ENCODE peak calls at places on chromosomes 13 and 19, in four cellular contexts. R is MM.1S, I is anterior cingulate cortex, V is keratinocyte. X is an unnamed sample.

GRCh38 chr19:14472202-14472961 is 2.8 kb downstream of the PTGER1 start:
- DNase-seq in R (peak; percentile 27), I (peak; percentile 61), V (no peak), X (peak; percentile 89)

GRCh38 chr13:113374511-113375175 is 10.7 kb upstream of the GRTP1 start:
- DNase-seq in R (no peak), I (no peak), V (no peak), X (no peak)

GRCh38 chr19:13118424-13119193 is 545 bp downstream of the NACC1 start:
- DNase-seq in R (peak; percentile 38), I (no peak), V (no peak), X (peak; percentile 77)

GRCh38 chr13:96431044-96431581 is 341.2 kb downstream of the HS6ST3 start:
- DNase-seq in R (no peak), I (no peak), V (no peak), X (no peak)

GRCh38 chr13:73715114-73715909 is 418.9 kb downstream of the KLF12 start:
- DNase-seq in R (peak; percentile 84), I (no peak), V (no peak), X (no peak)

GRCh38 chr13:113759525-113760137 is 605 bp downstream of the TMEM255B start:
- DNase-seq in R (no peak), I (no peak), V (no peak), X (peak; percentile 66)

GRCh38 chr13:31775686-31776085 is 36.4 kb downstream of the RXFP2 start:
- DNase-seq in R (no peak), I (no peak), V (no peak), X (peak; percentile 64)

GRCh38 chr13:65378943-65379519 is 1851.1 kb downstream of the PCDH9 start:
- DNase-seq in R (no peak), I (no peak), V (no peak), X (no peak)

GRCh38 chr19:35995655-35995993 is 636 bp downstream of the SDHAF1 start:
- DNase-seq in R (peak; percentile 57), I (no peak), V (no peak), X (no peak)